ENCODE peak calls at places on chromosome 12, in eight cellular contexts. O, F, K, X, W, G, C and H are unnamed samples.

GRCh38 chr12:52913424-52913821 is 8.5 kb upstream of the KRT8 start:
- DNase-seq in O (no peak), F (no peak), K (no peak), X (no peak), W (no peak), G (no peak), C (peak; percentile 81), H (no peak)

GRCh38 chr12:25615119-25615518 is 62.0 kb upstream of the LMNTD1 start:
- DNase-seq in O (peak; percentile 78), F (peak; percentile 90), K (no peak), X (no peak), W (no peak), G (no peak), C (no peak), H (peak; percentile 84)

GRCh38 chr12:101055940-101056339 is 154.1 kb downstream of the SLC5A8 start:
- DNase-seq in O (no peak), F (no peak), K (no peak), X (no peak), W (no peak), G (no peak), C (no peak), H (no peak)

GRCh38 chr12:102343361-102344121 is 136.8 kb downstream of the IGF1 start:
- DNase-seq in O (no peak), F (no peak), K (no peak), X (no peak), W (no peak), G (no peak), C (no peak), H (no peak)

GRCh38 chr12:54229624-54230212 is 40.9 kb upstream of the SMUG1 start:
- DNase-seq in O (peak; percentile 95), F (peak; percentile 99), K (no peak), X (no peak), W (no peak), G (no peak), C (no peak), H (peak; percentile 97)

GRCh38 chr12:60257063-60257462 is 661.2 kb downstream of the SLC16A7 start:
- DNase-seq in O (peak; percentile 56), F (peak; percentile 88), K (no peak), X (no peak), W (no peak), G (no peak), C (no peak), H (peak; percentile 10)

GRCh38 chr12:91577586-91578539 is 395.2 kb upstream of the DCN start:
- DNase-seq in O (peak; percentile 46), F (peak; percentile 53), K (no peak), X (no peak), W (no peak), G (no peak), C (no peak), H (no peak)

GRCh38 chr12:52976574-52977071 is 27.7 kb downstream of the KRT18 start:
- DNase-seq in O (peak; percentile 73), F (peak; percentile 78), K (no peak), X (no peak), W (no peak), G (no peak), C (no peak), H (no peak)

GRCh38 chr12:119393685-119394084 is 59.2 kb downstream of the CCDC60 start:
- DNase-seq in O (no peak), F (no peak), K (no peak), X (no peak), W (no peak), G (no peak), C (no peak), H (no peak)

GRCh38 chr12:123114305-123115083 is 36.4 kb downstream of the PITPNM2 start:
- DNase-seq in O (no peak), F (no peak), K (no peak), X (no peak), W (no peak), G (no peak), C (no peak), H (no peak)

GRCh38 chr12:126385785-126386184 is 1320.5 kb downstream of the AACS start:
- DNase-seq in O (peak; percentile 36), F (peak; percentile 94), K (no peak), X (no peak), W (no peak), G (no peak), C (no peak), H (no peak)

GRCh38 chr12:88994537-88994936 is 357.8 kb downstream of the DUSP6 start:
- DNase-seq in O (peak; percentile 60), F (peak; percentile 51), K (no peak), X (no peak), W (no peak), G (no peak), C (no peak), H (no peak)

GRCh38 chr12:53624956-53625355 is 1.2 kb downstream of the ATF7 start:
- DNase-seq in O (peak; percentile 26), F (peak; percentile 23), K (no peak), X (no peak), W (no peak), G (no peak), C (no peak), H (no peak)

DNA sequence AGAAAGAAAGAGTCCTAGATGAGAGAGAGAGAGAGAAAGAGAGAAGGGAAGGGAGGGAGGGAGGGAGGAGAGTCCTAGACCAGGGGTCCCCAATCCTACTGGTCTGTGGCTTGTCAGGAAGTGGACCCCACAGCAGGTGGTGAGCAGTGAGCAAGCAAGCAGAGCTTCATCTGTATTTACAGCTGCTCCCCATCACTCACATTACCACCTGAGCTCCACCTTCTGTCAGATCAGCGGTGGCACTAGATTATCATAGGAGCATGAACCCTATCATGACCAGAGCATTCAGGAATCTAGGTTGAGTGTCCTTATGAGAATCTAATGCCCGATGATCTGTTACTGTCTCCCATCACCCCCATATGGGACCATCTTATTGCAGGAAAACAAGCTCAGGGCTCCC is 39.2 kb upstream of the AMN1 start:
- DNase-seq in O (no peak), F (no peak), K (no peak), X (no peak), W (no peak), G (no peak), C (no peak), H (no peak)
- TF ChIP-seq CTCF in O (no peak), F (no peak), K (no peak), X (no peak), W (no peak), G (no peak), C (no peak), H (no peak)

GRCh38 chr12:15225136-15225535 is 3.9 kb upstream of the RERG start:
- DNase-seq in O (no peak), F (no peak), K (no peak), X (no peak), W (no peak), G (no peak), C (no peak), H (no peak)

GRCh38 chr12:15227004-15227679 is 5.9 kb upstream of the RERG start:
- DNase-seq in O (peak; percentile 53), F (peak; percentile 64), K (peak; percentile 62), X (no peak), W (no peak), G (peak; percentile 52), C (peak; percentile 42), H (no peak)

GRCh38 chr12:15220451-15220850 is 766 bp downstream of the RERG start:
- DNase-seq in O (no peak), F (no peak), K (no peak), X (no peak), W (no peak), G (no peak), C (no peak), H (no peak)

GRCh38 chr12:15216036-15216889 is 5.0 kb downstream of the RERG start:
- DNase-seq in O (no peak), F (no peak), K (no peak), X (no peak), W (no peak), G (no peak), C (no peak), H (no peak)

DNA sequence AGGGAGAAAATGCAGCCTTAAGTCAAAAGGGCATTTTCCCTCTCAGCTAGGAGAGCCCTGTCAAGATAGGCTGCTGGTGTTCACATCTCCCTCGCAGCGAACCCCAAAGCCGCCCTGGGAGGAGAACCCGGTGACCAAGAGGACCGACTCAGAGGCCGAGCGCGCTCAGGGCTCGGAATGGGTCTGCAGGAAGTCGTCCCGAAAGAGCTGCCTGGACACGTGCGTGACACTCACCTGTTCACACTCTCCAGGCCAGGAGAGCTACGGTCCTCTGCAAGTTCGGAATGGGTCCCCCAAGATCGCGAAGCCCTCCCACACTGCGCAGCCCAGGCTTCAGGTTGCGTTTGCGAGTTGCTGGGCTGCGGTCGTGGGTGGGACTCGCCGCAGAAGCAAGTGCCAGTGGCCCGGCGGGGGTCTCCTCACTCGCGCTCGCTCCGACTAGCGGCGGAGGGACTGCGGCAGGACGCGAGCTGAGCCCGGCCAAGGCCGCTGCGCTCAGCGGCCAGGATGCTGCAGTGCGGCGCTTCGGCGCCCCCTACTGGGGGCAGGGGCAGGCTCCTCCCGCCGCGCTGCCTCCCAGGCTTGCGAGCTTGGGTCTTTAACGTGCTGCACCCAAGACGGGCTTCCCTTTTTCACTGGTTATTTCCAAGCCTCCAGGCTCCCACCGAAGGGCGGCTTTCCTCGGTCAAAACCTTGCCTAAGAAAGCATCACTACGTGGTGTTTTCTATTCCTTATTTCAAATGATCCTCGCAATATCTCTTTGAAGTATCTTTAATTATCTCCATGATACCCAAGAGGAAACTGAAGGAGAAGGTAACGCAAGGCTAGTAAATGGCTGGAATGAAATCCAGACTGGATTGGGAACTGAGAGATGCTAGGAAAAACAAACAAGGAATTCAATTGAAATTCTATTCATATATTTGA is at the start of gene RERG:
- DNase-seq in O (peak; percentile 55), F (peak; percentile 68), K (peak; percentile 95), X (peak; percentile 74), W (no peak), G (peak; percentile 80), C (peak; percentile 79), H (no peak)
- H3K4me3 ChIP-seq in O (peak within 1 kb of the TSS; percentile 41), F (peak within 1 kb of the TSS; percentile 56), K (peak within 1 kb of the TSS; percentile 71), X (peak within 1 kb of the TSS; percentile 65), W (peak within 1 kb of the TSS; percentile 80), G (peak within 1 kb of the TSS; percentile 60), C (peak within 1 kb of the TSS; percentile 39), H (peak within 1 kb of the TSS; percentile 64)

GRCh38 chr12:107760817-107761501 is at the start of gene PRDM4:
- DNase-seq in O (peak; percentile 93), F (peak; percentile 92), K (peak; percentile 96), X (peak; percentile 82), W (peak; percentile 77), G (peak; percentile 96), C (peak; percentile 95), H (no peak)
- TF ChIP-seq CTCF in O (no peak), F (no peak), K (no peak), X (peak; percentile 69), W (no peak), G (peak; percentile 51), C (peak; percentile 37), H (peak; percentile 26)

GRCh38 chr12:87935216-87935615 is 94.0 kb downstream of the C12orf50 start:
- DNase-seq in O (no peak), F (no peak), K (no peak), X (no peak), W (no peak), G (no peak), C (no peak), H (no peak)

GRCh38 chr12:87943666-87944065 is 85.5 kb downstream of the C12orf50 start:
- DNase-seq in O (no peak), F (no peak), K (no peak), X (no peak), W (no peak), G (no peak), C (no peak), H (no peak)

DNA sequence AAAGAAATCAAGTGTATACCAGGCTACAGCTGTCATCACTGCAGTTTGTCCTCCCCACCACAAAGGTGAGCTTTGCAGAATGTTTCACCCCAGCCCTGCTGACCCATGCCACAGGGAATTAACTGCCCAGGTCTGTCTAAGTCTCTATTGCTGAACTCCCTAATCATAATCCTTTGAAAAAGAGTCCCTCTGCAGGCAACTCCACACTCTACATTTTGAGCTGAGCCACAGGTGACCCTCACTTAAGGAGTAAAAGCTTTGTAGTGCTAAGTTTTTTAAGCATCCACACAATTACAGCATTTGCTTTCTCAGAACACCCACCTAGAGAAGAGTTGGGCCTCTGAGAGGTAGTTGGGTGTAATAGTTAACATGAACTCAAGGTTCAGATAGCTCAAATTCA is 90.0 kb downstream of the C12orf50 start:
- DNase-seq in O (no peak), F (no peak), K (no peak), X (no peak), W (no peak), G (no peak), C (no peak), H (no peak)
- H3K4me3 ChIP-seq in O (no peak overlapping the region), F (no peak overlapping the region), K (no peak overlapping the region), X (no peak overlapping the region), W (no peak overlapping the region), G (no peak overlapping the region), C (no peak overlapping the region), H (no peak overlapping the region)